ENCODE peak calls at places on chromosomes 12 and 14, in six cellular contexts. C, J, G, S, A and H are unnamed samples.

GRCh38 chr12:77941396-77941795 is 110.7 kb downstream of the NAV3 start:
- DNase-seq in C (no peak), J (no peak), G (peak), S (no peak), A (no peak), H (no peak)

GRCh38 chr12:128381537-128381936 is 114.6 kb downstream of the TMEM132C start:
- DNase-seq in C (no peak), J (no peak), G (no peak), S (no peak), A (no peak), H (no peak)

GRCh38 chr12:121812320-121812871 is 8.6 kb downstream of the SETD1B start:
- DNase-seq in C (peak), J (peak), G (peak), S (peak), A (no peak), H (no peak)

GRCh38 chr12:100154472-100155247 is 12.0 kb upstream of the BLTP3B start:
- DNase-seq in C (peak), J (peak), G (peak), S (peak), A (no peak), H (peak)

GRCh38 chr14:71290301-71290700 is 383.0 kb downstream of the PCNX1 start:
- DNase-seq in C (no peak), J (no peak), G (no peak), S (peak), A (no peak), H (no peak)

GRCh38 chr14:88326352-88327103 is 3.5 kb upstream of the KCNK10 start:
- DNase-seq in C (no peak), J (no peak), G (peak), S (no peak), A (no peak), H (no peak)

GRCh38 chr12:96101806-96102205 is 66.4 kb upstream of the LTA4H start:
- DNase-seq in C (no peak), J (no peak), G (no peak), S (no peak), A (no peak), H (no peak)

GRCh38 chr14:86739761-86740160 is 1209.8 kb downstream of the FLRT2 start:
- DNase-seq in C (no peak), J (no peak), G (no peak), S (no peak), A (no peak), H (no peak)

GRCh38 chr14:51095854-51096823 is 1.2 kb upstream of the TRIM9 start:
- DNase-seq in C (peak), J (no peak), G (peak), S (peak), A (no peak), H (no peak)

GRCh38 chr14:94117856-94118255 is 7.3 kb downstream of the IFI27 start:
- DNase-seq in C (no peak), J (no peak), G (no peak), S (no peak), A (no peak), H (no peak)

GRCh38 chr14:50520947-50521815 is 11.2 kb downstream of the MAP4K5 start:
- DNase-seq in C (peak), J (no peak), G (peak), S (peak), A (peak), H (no peak)

GRCh38 chr12:92075425-92075891 is 70.2 kb downstream of the BTG1 start:
- DNase-seq in C (peak), J (no peak), G (peak), S (peak), A (no peak), H (no peak)

GRCh38 chr12:2282321-2282720 is 229.5 kb downstream of the CACNA1C start:
- DNase-seq in C (no peak), J (no peak), G (no peak), S (peak), A (no peak), H (no peak)

GRCh38 chr14:68639518-68640292 is 153.2 kb downstream of the ZFP36L1 start:
- DNase-seq in C (no peak), J (no peak), G (no peak), S (no peak), A (no peak), H (no peak)

GRCh38 chr12:18700254-18700653 is 37.6 kb downstream of the PLCZ1 start:
- DNase-seq in C (peak), J (no peak), G (peak), S (peak), A (no peak), H (no peak)
- H3K4me3 ChIP-seq in C (no peak), J (no peak), G (no peak), S (no peak), A (no peak), H (no peak)

DNA sequence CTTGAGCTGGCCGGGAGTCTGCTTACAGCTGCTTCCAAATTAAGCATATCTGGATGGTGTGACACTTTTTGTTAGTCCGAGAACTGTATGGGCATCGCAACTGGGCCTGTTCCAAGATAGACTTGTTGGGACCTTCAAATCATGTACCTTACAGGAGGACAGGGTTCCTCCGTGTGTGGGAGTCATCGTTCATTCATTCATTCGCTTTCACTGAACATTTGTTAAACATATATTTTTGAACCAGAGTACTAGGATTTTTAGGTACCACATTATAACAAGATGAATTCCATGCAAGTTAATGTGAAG is 387 bp upstream of the IPO8 start:
- DNase-seq in C (no peak), J (no peak), G (no peak), S (no peak), A (no peak), H (no peak)
- H3K4me3 ChIP-seq in C (peak), J (peak), G (peak), S (peak), A (peak), H (peak)

DNA sequence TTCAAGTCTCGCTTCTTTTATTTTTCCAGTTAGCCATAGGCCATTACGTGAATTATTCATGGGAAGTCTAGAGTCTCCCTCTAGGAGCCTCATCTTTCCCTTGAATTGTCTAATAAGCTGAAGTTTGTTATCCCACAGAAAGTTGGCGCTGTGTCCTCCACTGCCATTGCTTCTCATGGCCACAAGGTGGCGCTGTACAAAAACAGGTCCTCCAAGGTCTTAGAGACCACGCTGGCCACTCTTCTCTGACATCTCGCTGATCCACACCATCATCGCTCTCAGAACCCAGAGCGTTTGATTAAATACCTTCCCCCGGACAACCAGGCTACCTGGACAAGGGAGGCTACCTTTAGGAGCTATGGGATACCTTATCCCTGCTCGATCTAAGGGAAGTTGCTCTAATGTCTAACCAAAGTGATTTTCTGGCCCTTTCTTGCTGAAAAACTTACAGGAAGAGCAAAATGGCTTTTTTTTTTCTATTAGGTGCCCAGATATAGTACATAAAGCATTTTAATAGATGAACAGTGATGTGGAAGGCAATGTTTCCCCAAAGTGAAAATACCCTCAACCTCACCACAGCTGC is 110.0 kb downstream of the CCDC60 start:
- DNase-seq in C (no peak), J (peak), G (peak), S (peak), A (no peak), H (no peak)
- H3K4me3 ChIP-seq in C (no peak), J (no peak), G (no peak), S (no peak), A (no peak), H (no peak)

GRCh38 chr12:105259226-105259625 is 23.3 kb upstream of the APPL2 start:
- DNase-seq in C (no peak), J (no peak), G (no peak), S (no peak), A (no peak), H (no peak)

GRCh38 chr12:105256011-105256410 is 20.0 kb upstream of the APPL2 start:
- DNase-seq in C (peak), J (no peak), G (no peak), S (peak), A (no peak), H (no peak)

GRCh38 chr12:105256921-105257320 is 20.9 kb upstream of the APPL2 start:
- DNase-seq in C (peak), J (no peak), G (peak), S (peak), A (peak), H (no peak)

GRCh38 chr12:105253882-105254513 is 18.0 kb upstream of the APPL2 start:
- DNase-seq in C (peak), J (no peak), G (peak), S (peak), A (peak), H (peak)

GRCh38 chr12:105257321-105257728 is 21.4 kb upstream of the APPL2 start:
- DNase-seq in C (peak), J (no peak), G (peak), S (peak), A (peak), H (peak)
- H3K4me3 ChIP-seq in C (no peak), J (no peak), G (no peak), S (no peak), A (no peak), H (no peak)

DNA sequence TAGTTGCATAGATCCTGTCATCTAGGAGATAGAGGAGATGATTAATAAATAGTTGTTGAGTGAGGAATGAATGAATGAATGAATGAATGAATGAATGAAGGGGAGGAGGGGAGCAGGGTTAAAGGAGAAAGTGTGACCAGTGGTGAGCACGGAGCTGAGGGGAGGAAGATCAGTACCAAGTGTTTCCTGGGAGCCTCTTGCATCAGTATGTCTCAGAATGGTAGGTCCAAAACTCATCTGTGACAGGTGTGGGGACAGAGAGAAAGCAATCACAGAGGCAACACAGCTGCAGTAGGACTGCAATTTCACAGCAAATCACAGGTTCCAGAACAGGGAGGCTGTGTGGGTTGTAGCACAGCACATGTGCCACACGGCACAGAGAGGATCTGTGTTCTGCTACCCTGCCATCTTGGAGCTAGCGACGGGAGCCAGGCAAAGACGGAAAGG is 14.5 kb upstream of the TNFRSF1A start:
- DNase-seq in C (no peak), J (no peak), G (no peak), S (no peak), A (no peak), H (no peak)
- H3K4me3 ChIP-seq in C (no peak), J (no peak), G (no peak), S (no peak), A (no peak), H (no peak)

GRCh38 chr12:14256555-14257169 is 108.8 kb upstream of the ATF7IP start:
- DNase-seq in C (peak), J (peak), G (peak), S (peak), A (peak), H (peak)
- H3K4me3 ChIP-seq in C (no peak), J (no peak), G (peak), S (no peak), A (no peak), H (no peak)